ENCODE peak calls at places on chromosomes 2 and 18, in five cellular contexts. One of them, this sample, is unnamed. For H3K27me3, the result is how much of the 10 kb centered on the place peaks cover.

GRCh38 chr2:169082995-169083394 is 13.6 kb downstream of the DHRS9 start:
- DNase-seq in breast epithelium: no peak
- DNase-seq in prostate gland: no peak
- DNase-seq in Panc1: no peak
- DNase-seq in GM23338: no peak
- DNase-seq in this sample: no peak

GRCh38 chr2:121076885-121077549 is 208.0 kb downstream of the TFCP2L1 start:
- DNase-seq in Panc1: no peak
- DNase-seq in GM23338: peak
- DNase-seq in breast epithelium: peak
- DNase-seq in prostate gland: peak
- DNase-seq in this sample: no peak

GRCh38 chr2:168323456-168324058 is 76.2 kb upstream of the STK39 start:
- DNase-seq in breast epithelium: no peak
- DNase-seq in Panc1: no peak
- DNase-seq in GM23338: peak
- DNase-seq in prostate gland: no peak
- DNase-seq in this sample: no peak

GRCh38 chr2:27888790-27889189 is 1.4 kb downstream of the RBKS start:
- DNase-seq in breast epithelium: no peak
- DNase-seq in prostate gland: no peak
- DNase-seq in Panc1: no peak
- DNase-seq in GM23338: no peak
- DNase-seq in this sample: no peak

GRCh38 chr2:14678754-14679153 is 46.2 kb downstream of the LRATD1 start:
- DNase-seq in Panc1: no peak
- DNase-seq in GM23338: no peak
- DNase-seq in breast epithelium: no peak
- DNase-seq in prostate gland: no peak
- DNase-seq in this sample: no peak

GRCh38 chr18:67363694-67364093 is 152.8 kb downstream of the DSEL start:
- DNase-seq in GM23338: no peak
- DNase-seq in Panc1: no peak
- DNase-seq in breast epithelium: no peak
- DNase-seq in prostate gland: no peak
- DNase-seq in this sample: no peak

GRCh38 chr2:165793161-165793778 is 777 bp downstream of the GALNT3 start:
- DNase-seq in breast epithelium: peak
- DNase-seq in Panc1: no peak
- DNase-seq in prostate gland: peak
- DNase-seq in GM23338: peak
- DNase-seq in this sample: no peak

GRCh38 chr18:36527740-36528455 is 230.4 kb downstream of the FHOD3 start:
- DNase-seq in breast epithelium: no peak
- DNase-seq in GM23338: no peak
- DNase-seq in Panc1: no peak
- DNase-seq in prostate gland: no peak
- DNase-seq in this sample: no peak

GRCh38 chr2:142936629-142937028 is 59.2 kb downstream of the KYNU start:
- DNase-seq in breast epithelium: no peak
- DNase-seq in prostate gland: no peak
- DNase-seq in Panc1: no peak
- DNase-seq in GM23338: no peak
- DNase-seq in this sample: no peak

GRCh38 chr2:183123117-183123958 is 905 bp upstream of the NUP35 start:
- DNase-seq in breast epithelium: no peak
- DNase-seq in prostate gland: no peak
- DNase-seq in Panc1: no peak
- DNase-seq in GM23338: no peak
- DNase-seq in this sample: no peak

GRCh38 chr2:45342-46130 is 769 bp downstream of the FAM110C start:
- DNase-seq in GM23338: peak
- DNase-seq in breast epithelium: no peak
- DNase-seq in Panc1: no peak
- DNase-seq in prostate gland: no peak
- DNase-seq in this sample: no peak

GRCh38 chr18:23380001-23380550 is 73.0 kb upstream of the RIOK3 start:
- DNase-seq in GM23338: peak
- DNase-seq in breast epithelium: no peak
- DNase-seq in Panc1: no peak
- DNase-seq in prostate gland: no peak
- DNase-seq in this sample: no peak

GRCh38 chr2:54572262-54572635 is 116.1 kb downstream of the SPTBN1 start:
- DNase-seq in GM23338: no peak
- DNase-seq in prostate gland: no peak
- DNase-seq in Panc1: no peak
- DNase-seq in breast epithelium: no peak
- DNase-seq in this sample: no peak

GRCh38 chr2:25373269-25373981 is 31.7 kb upstream of the DNMT3A start:
- DNase-seq in breast epithelium: peak
- DNase-seq in GM23338: no peak
- DNase-seq in prostate gland: peak
- DNase-seq in Panc1: no peak
- DNase-seq in this sample: peak

GRCh38 chr2:72378737-72379346 is 231.2 kb upstream of the CYP26B1 start:
- DNase-seq in GM23338: peak
- DNase-seq in breast epithelium: no peak
- DNase-seq in prostate gland: no peak
- DNase-seq in Panc1: no peak
- DNase-seq in this sample: no peak

GRCh38 chr2:62550466-62550865 is 44.5 kb upstream of the TMEM17 start:
- DNase-seq in breast epithelium: no peak
- DNase-seq in prostate gland: no peak
- DNase-seq in Panc1: no peak
- DNase-seq in GM23338: no peak
- DNase-seq in this sample: no peak

GRCh38 chr2:207167129-207167923 is 1.6 kb upstream of the KLF7 start:
- DNase-seq in breast epithelium: no peak
- DNase-seq in prostate gland: no peak
- DNase-seq in Panc1: no peak
- DNase-seq in GM23338: no peak
- DNase-seq in this sample: no peak

GRCh38 chr2:9311488-9311887 is 104.9 kb downstream of the ASAP2 start:
- DNase-seq in breast epithelium: no peak
- DNase-seq in Panc1: no peak
- DNase-seq in GM23338: no peak
- DNase-seq in prostate gland: no peak
- DNase-seq in this sample: peak

GRCh38 chr2:222595573-222595972 is 60.3 kb downstream of the FARSB start:
- DNase-seq in breast epithelium: no peak
- DNase-seq in Panc1: no peak
- DNase-seq in prostate gland: no peak
- DNase-seq in GM23338: no peak
- DNase-seq in this sample: no peak

GRCh38 chr18:24011095-24011917 is 3.2 kb upstream of the TTC39C start:
- DNase-seq in Panc1: no peak
- DNase-seq in GM23338: no peak
- DNase-seq in breast epithelium: no peak
- DNase-seq in prostate gland: no peak
- DNase-seq in this sample: no peak

GRCh38 chr18:51637881-51638280 is 440.4 kb upstream of the MEX3C start:
- DNase-seq in Panc1: no peak
- DNase-seq in GM23338: no peak
- DNase-seq in breast epithelium: no peak
- DNase-seq in prostate gland: no peak
- DNase-seq in this sample: no peak

GRCh38 chr2:73297151-73297559 is 3.8 kb upstream of the EGR4 start:
- DNase-seq in prostate gland: no peak
- DNase-seq in breast epithelium: no peak
- DNase-seq in Panc1: no peak
- DNase-seq in GM23338: peak
- DNase-seq in this sample: no peak

GRCh38 chr18:38047820-38048219 is 482.2 kb upstream of the CELF4 start:
- DNase-seq in breast epithelium: no peak
- DNase-seq in prostate gland: no peak
- DNase-seq in Panc1: no peak
- DNase-seq in GM23338: peak
- DNase-seq in this sample: no peak

GRCh38 chr2:131394147-131394931 is 30.4 kb upstream of the RAB6D start:
- DNase-seq in prostate gland: no peak
- DNase-seq in breast epithelium: no peak
- DNase-seq in GM23338: peak
- DNase-seq in Panc1: no peak
- DNase-seq in this sample: no peak

GRCh38 chr2:101349893-101350662 is 37.2 kb downstream of the CREG2 start:
- DNase-seq in Panc1: no peak
- DNase-seq in GM23338: no peak
- DNase-seq in prostate gland: no peak
- DNase-seq in breast epithelium: no peak
- DNase-seq in this sample: no peak

GRCh38 chr18:75052475-75052874 is 156.5 kb downstream of the PTGR3 start:
- DNase-seq in GM23338: no peak
- DNase-seq in breast epithelium: no peak
- DNase-seq in Panc1: no peak
- DNase-seq in prostate gland: no peak
- DNase-seq in this sample: no peak

GRCh38 chr2:1512321-1513289 is 99.3 kb downstream of the TPO start:
- DNase-seq in prostate gland: no peak
- DNase-seq in breast epithelium: no peak
- DNase-seq in GM23338: no peak
- DNase-seq in Panc1: no peak
- DNase-seq in this sample: peak

GRCh38 chr18:25349131-25349925 is 2.6 kb downstream of the ZNF521 start:
- DNase-seq in Panc1: no peak
- DNase-seq in breast epithelium: no peak
- DNase-seq in prostate gland: no peak
- DNase-seq in GM23338: peak
- DNase-seq in this sample: peak

GRCh38 chr18:7221424-7222155 is 9.3 kb upstream of the LRRC30 start:
- DNase-seq in Panc1: peak
- DNase-seq in prostate gland: peak
- DNase-seq in GM23338: peak
- DNase-seq in breast epithelium: no peak
- DNase-seq in this sample: no peak

GRCh38 chr2:239085201-239085992 is 237.5 kb downstream of the TWIST2 start:
- DNase-seq in Panc1: no peak
- DNase-seq in breast epithelium: no peak
- DNase-seq in prostate gland: no peak
- DNase-seq in GM23338: no peak
- DNase-seq in this sample: no peak

GRCh38 chr2:233387667-233388528 is 33.6 kb downstream of the DGKD start:
- DNase-seq in breast epithelium: peak
- DNase-seq in GM23338: no peak
- DNase-seq in Panc1: no peak
- DNase-seq in prostate gland: peak
- DNase-seq in this sample: peak

DNA sequence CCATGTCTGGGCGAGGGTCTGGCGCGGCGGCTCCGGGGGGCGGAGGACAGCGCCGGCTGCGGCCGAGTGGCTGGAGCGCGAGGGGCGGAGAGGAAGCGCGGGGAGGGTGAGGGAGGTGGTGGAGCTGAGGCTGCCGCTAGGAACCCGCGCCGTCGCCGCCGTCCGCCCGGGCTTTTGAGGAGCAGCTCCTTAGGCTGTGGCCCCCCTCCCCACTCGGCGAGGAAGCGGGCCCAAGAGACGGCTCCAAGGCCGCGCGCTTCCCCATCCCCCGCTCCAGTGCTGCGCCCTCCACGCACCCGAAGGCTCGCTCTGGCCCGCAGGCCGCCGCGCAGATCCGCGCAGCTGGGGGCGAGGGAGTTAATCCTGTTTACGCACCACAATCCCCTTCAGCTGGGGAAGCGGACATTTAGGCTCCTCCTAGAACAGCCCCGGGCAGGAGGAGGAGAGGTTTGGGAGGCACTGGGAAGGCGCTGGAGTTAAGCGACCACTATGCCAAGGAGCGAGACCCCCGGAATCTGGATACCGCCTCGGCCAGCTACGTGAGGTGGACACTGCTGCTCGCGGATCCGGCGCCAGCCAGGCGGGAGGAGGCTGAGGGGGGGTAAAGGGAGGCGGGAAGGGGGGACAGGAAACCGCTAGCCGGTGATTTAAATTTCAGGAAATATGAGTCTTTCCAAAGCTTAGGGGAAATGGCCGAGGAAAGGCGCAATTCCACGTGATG is at the start of gene CNRIP1:
- DNase-seq in GM23338: no peak
- DNase-seq in Panc1: no peak
- DNase-seq in breast epithelium: peak
- DNase-seq in prostate gland: no peak
- DNase-seq in this sample: peak
- TF ChIP-seq POLR2AphosphoS5 in GM23338: no peak
- TF ChIP-seq POLR2AphosphoS5 in Panc1: no peak
- TF ChIP-seq POLR2AphosphoS5 in breast epithelium: peak
- TF ChIP-seq POLR2AphosphoS5 in prostate gland: peak
- TF ChIP-seq POLR2AphosphoS5 in this sample: peak

GRCh38 chr18:3040183-3040582 is 27.2 kb upstream of the LPIN2 start:
- DNase-seq in Panc1: no peak
- DNase-seq in breast epithelium: no peak
- DNase-seq in prostate gland: no peak
- DNase-seq in GM23338: no peak
- DNase-seq in this sample: no peak
- H3K27me3 ChIP-seq in Panc1: under half
- H3K27me3 ChIP-seq in breast epithelium: under half
- H3K27me3 ChIP-seq in prostate gland: under half
- H3K27me3 ChIP-seq in GM23338: under half
- H3K27me3 ChIP-seq in this sample: under half

GRCh38 chr2:100142393-100142792 is at the start of gene AFF3:
- DNase-seq in breast epithelium: no peak
- DNase-seq in prostate gland: no peak
- DNase-seq in GM23338: no peak
- DNase-seq in Panc1: no peak
- DNase-seq in this sample: no peak
- TF ChIP-seq POLR2AphosphoS5 in breast epithelium: no peak
- TF ChIP-seq POLR2AphosphoS5 in prostate gland: no peak
- TF ChIP-seq POLR2AphosphoS5 in GM23338: no peak
- TF ChIP-seq POLR2AphosphoS5 in Panc1: no peak
- TF ChIP-seq POLR2AphosphoS5 in this sample: no peak

GRCh38 chr2:218956039-218956438 is 3.4 kb upstream of the CDK5R2 start:
- DNase-seq in breast epithelium: no peak
- DNase-seq in Panc1: no peak
- DNase-seq in GM23338: no peak
- DNase-seq in prostate gland: no peak
- DNase-seq in this sample: no peak
- H3K27me3 ChIP-seq in breast epithelium: half or more
- H3K27me3 ChIP-seq in Panc1: under half
- H3K27me3 ChIP-seq in GM23338: half or more
- H3K27me3 ChIP-seq in prostate gland: under half
- H3K27me3 ChIP-seq in this sample: under half

GRCh38 chr2:64839844-64840243 is 149.4 kb upstream of the SLC1A4 start:
- DNase-seq in breast epithelium: no peak
- DNase-seq in Panc1: no peak
- DNase-seq in prostate gland: no peak
- DNase-seq in GM23338: no peak
- DNase-seq in this sample: no peak
- TF ChIP-seq POLR2AphosphoS5 in breast epithelium: no peak
- TF ChIP-seq POLR2AphosphoS5 in Panc1: no peak
- TF ChIP-seq POLR2AphosphoS5 in prostate gland: no peak
- TF ChIP-seq POLR2AphosphoS5 in GM23338: no peak
- TF ChIP-seq POLR2AphosphoS5 in this sample: no peak